ENCODE peak calls at places on chromosome 1, in four cellular contexts. U is left ventricle myocardium inferior, T is PC-3, N is AG04449. C is an unnamed sample.

GRCh38 chr1:231679109-231679508 is 52.5 kb downstream of the DISC1 start:
- DNase-seq in U (no peak), T (no peak), N (no peak), C (no peak)

GRCh38 chr1:116881879-116882520 is 27.7 kb upstream of the PTGFRN start:
- DNase-seq in U (peak), N (peak), T (peak), C (peak)

GRCh38 chr1:156742801-156743200 is 1.9 kb upstream of the MRPL24 start:
- DNase-seq in U (no peak), N (no peak), T (no peak), C (no peak)

GRCh38 chr1:221724931-221725605 is 16.8 kb downstream of the DUSP10 start:
- DNase-seq in T (peak), U (peak), N (no peak), C (peak)

GRCh38 chr1:1157914-1158710 is 15.6 kb upstream of the TTLL10 start:
- DNase-seq in U (peak), T (peak), N (no peak), C (peak)

GRCh38 chr1:169933999-169934725 is 40.5 kb upstream of the SCYL3 start:
- DNase-seq in N (no peak), U (no peak), T (peak), C (peak)

GRCh38 chr1:169809370-169810095 is 14.8 kb upstream of the METTL18 start:
- DNase-seq in T (peak), U (no peak), N (no peak), C (peak)

GRCh38 chr1:111821121-111821745 is 65.5 kb downstream of the DDX20 start:
- DNase-seq in U (no peak), N (no peak), T (no peak), C (no peak)

DNA sequence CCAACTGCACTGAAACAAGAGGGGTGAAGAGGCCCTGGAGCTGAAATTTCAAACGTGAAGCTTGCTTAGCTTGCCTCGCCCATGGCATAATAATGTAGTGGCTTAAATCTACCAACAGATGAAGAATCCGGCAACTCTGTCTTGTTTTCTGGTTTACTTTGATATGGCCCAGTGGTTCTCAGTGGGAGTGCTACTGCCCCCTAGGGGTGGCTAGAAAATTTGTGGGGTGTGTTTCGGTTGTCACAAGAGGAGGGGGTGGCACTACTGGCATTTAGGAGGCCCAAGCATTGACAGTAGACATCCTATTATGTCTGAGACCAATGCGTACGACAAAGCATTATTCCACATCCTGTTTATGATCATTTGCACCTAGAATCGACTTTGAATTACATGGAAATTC is 51.9 kb upstream of the C8B start:
- DNase-seq in U (no peak), N (no peak), T (no peak), C (peak)
- TF ChIP-seq CTCF in U (peak), N (no peak), T (peak), C (no peak)

GRCh38 chr1:244171241-244171985 is 120.3 kb downstream of the ZBTB18 start:
- DNase-seq in U (no peak), N (no peak), T (no peak), C (no peak)
- TF ChIP-seq CTCF in U (no peak), N (no peak), T (no peak), C (no peak)

GRCh38 chr1:213284626-213285025 is 233.6 kb downstream of the RPS6KC1 start:
- DNase-seq in T (peak), U (no peak), N (peak), C (no peak)

GRCh38 chr1:213287987-213288386 is 236.9 kb downstream of the RPS6KC1 start:
- DNase-seq in T (peak), N (no peak), U (no peak), C (peak)

GRCh38 chr1:213281610-213282316 is 230.7 kb downstream of the RPS6KC1 start:
- DNase-seq in U (no peak), N (no peak), T (no peak), C (no peak)

GRCh38 chr1:213286235-213286634 is 235.2 kb downstream of the RPS6KC1 start:
- DNase-seq in N (no peak), U (no peak), T (peak), C (peak)
- TF ChIP-seq CTCF in N (no peak), U (peak), T (peak), C (peak)

DNA sequence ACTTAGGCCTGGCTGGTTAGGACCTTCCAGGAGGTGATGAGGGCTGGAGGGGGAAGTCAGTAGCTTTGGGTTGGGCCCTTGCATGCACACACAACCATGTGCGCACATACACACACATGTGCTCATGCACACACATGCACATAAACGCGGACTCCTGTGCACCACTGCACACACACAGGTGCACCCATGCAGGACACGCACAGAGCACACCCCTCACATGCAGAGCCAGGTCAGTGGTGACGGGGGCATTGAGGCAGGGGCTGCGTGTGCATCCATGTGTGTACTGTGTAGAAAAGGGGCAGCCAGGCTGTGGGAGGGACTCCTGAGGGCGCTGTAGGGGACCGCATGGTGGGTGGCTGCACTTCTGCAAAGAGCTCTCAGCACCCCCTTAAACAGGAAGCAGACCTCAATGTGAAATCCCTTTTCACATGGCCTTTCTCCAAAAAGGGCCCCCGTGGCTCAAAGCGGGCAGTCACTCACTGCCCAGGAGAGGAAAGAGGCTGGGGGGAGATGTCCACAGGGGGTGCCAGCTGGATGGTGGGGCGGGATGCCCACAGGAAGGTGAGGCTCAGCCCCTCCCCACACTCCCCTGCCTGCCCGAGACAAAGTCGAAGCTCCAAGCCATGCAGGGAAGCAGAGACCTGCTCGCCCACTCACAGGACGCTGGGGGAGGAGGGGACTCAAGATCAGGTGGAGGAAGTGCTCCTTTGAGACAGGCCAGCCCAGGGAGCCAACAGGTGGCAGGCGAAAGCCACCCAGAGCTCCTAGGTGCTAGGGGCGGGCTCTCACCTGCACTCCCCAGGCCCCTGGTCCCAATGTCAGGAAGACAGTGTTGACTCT is 95.2 kb downstream of the ITPKB start:
- DNase-seq in U (peak), T (no peak), N (no peak), C (no peak)
- TF ChIP-seq CTCF in U (no peak), T (no peak), N (no peak), C (no peak)

GRCh38 chr1:110687244-110687643 is 12.5 kb upstream of the KCNA3 start:
- DNase-seq in U (no peak), N (no peak), T (peak), C (no peak)

GRCh38 chr1:110682898-110683297 is 8.2 kb upstream of the KCNA3 start:
- DNase-seq in U (no peak), T (no peak), N (no peak), C (no peak)

GRCh38 chr1:110689868-110690267 is 15.1 kb upstream of the KCNA3 start:
- DNase-seq in T (no peak), N (no peak), U (no peak), C (no peak)

GRCh38 chr1:110684476-110684875 is 9.7 kb upstream of the KCNA3 start:
- DNase-seq in U (no peak), T (no peak), N (no peak), C (no peak)

DNA sequence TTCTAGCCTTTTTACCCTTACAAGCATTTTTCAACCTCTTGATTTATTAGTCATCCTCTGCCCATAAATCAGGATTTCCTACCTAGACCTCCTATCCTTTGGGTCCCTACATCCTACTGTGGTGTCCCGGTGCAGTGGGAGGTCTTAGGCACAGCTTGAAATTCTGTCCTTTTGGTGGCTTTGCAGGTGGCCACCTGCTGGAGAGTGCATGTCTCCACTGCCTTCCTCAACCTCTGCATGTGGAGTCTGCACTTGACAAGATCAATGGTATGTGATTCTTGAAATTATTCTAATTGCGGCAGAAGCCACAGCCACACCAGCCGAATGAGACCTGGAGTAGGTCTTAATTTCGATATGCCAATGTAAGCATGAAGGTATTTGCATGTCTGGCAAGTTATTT is 11.4 kb upstream of the KCNA3 start:
- DNase-seq in U (no peak), N (no peak), T (no peak), C (no peak)
- TF ChIP-seq CTCF in U (no peak), N (no peak), T (no peak), C (no peak)

GRCh38 chr1:77639056-77639455 is 43.4 kb downstream of the ZZZ3 start:
- DNase-seq in T (peak), N (peak), U (no peak), C (peak)
- TF ChIP-seq CTCF in T (no peak), N (no peak), U (no peak), C (no peak)

DNA sequence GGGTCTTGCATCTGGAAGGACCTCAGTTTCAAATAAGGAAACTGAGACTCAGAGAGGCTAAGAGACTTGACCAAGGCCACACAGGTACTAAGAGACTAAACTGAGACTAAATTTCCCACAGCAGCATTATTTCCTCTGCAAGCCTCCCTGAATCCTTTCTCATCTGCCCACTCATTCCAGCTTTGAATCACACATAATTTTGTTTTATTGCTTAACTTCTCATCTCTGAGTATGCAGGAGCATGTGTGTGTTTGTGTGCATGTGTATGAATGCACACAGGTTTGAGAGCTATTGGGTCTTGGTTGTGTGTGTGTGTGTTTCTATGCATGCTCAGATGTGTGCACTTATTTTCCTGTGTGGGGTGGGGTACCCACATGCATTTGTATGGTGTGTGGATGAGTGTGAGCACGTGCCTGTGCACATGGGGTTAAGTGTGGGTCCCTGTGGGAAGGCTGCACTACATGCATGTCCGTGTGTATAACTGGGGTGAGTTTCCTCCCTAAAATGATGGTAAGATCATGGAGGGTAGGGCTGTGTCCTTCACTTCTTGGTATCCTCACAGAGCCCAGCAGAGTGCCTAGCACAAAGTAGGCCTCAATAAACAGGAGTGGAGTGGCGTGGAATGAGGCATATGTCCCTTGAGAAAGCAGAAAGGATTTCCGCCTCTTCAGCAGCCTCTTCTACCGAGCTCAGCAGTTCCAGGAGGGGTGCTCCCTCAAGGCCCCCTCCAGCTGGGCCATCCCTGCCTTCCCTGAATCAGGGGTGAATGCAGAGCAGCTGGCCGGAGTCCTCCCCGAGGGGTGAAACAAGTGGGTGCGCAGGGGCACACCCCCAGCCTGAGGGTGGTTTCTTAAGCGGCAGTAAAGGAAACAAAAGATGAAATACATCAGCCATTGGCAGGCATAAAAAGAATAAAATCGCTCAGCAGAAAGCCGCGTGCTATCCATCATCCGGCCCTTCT is 74.3 kb upstream of the ZC3H12A start:
- DNase-seq in N (no peak), U (no peak), T (no peak), C (no peak)
- TF ChIP-seq CTCF in N (no peak), U (no peak), T (no peak), C (no peak)

GRCh38 chr1:229042482-229042881 is 228.4 kb upstream of the RAB4A start:
- DNase-seq in T (no peak), N (no peak), U (no peak), C (no peak)
- TF ChIP-seq CTCF in T (no peak), N (no peak), U (no peak), C (no peak)